ENCODE peak calls at places on chromosomes 5 and 9, in nine cellular contexts. M, G, K, Q, L, R, C, V and X are unnamed samples.

GRCh38 chr5:179310439-179311090 is 34.7 kb downstream of the ADAMTS2 start:
- DNase-seq in V (no peak), M (no peak), Q (no peak), G (no peak), L (no peak), C (no peak), R (peak), K (no peak), X (no peak)

GRCh38 chr5:132274050-132274869 is 16.8 kb downstream of the PDLIM4 start:
- DNase-seq in G (no peak), M (no peak), R (no peak), K (no peak), C (no peak), Q (no peak), V (no peak), L (no peak), X (no peak)

GRCh38 chr5:43676083-43676840 is 73.3 kb downstream of the NNT start:
- DNase-seq in R (no peak), G (no peak), K (no peak), V (peak), Q (no peak), M (no peak), C (no peak), L (no peak), X (no peak)

GRCh38 chr9:116543731-116544400 is 143.2 kb upstream of the TRIM32 start:
- DNase-seq in K (no peak), V (no peak), M (no peak), L (peak), G (peak), C (no peak), R (no peak), Q (peak), X (no peak)

GRCh38 chr5:152379331-152379730 is 25.7 kb downstream of the NMUR2 start:
- DNase-seq in M (no peak), K (no peak), L (no peak), V (no peak), R (no peak), C (no peak), Q (peak), G (no peak), X (no peak)

GRCh38 chr5:73028991-73029540 is 73.2 kb downstream of the FCHO2 start:
- DNase-seq in M (no peak), Q (peak), R (no peak), K (no peak), G (no peak), C (no peak), L (no peak), V (no peak), X (no peak)

GRCh38 chr5:9168791-9169611 is 376.9 kb downstream of the SEMA5A start:
- DNase-seq in M (no peak), V (peak), L (no peak), C (no peak), G (no peak), R (no peak), K (no peak), Q (peak), X (no peak)

GRCh38 chr5:18334949-18335348 is 700.7 kb downstream of the TAF11L14 start:
- DNase-seq in C (no peak), V (no peak), L (no peak), G (no peak), R (no peak), Q (no peak), M (no peak), K (no peak), X (no peak)

GRCh38 chr5:74140409-74140808 is 500.1 kb downstream of the ENC1 start:
- DNase-seq in V (no peak), Q (no peak), C (no peak), L (no peak), R (no peak), G (no peak), K (no peak), M (no peak), X (no peak)

GRCh38 chr5:53469946-53470687 is 10.3 kb upstream of the FST start:
- DNase-seq in G (no peak), L (no peak), K (no peak), M (no peak), V (peak), Q (peak), C (no peak), R (no peak), X (no peak)

GRCh38 chr5:91885291-91886265 is 502.5 kb upstream of the ARRDC3 start:
- DNase-seq in Q (no peak), V (no peak), L (no peak), C (no peak), R (no peak), G (no peak), M (no peak), K (no peak), X (no peak)

GRCh38 chr5:180648658-180649296 is 623 bp downstream of the FLT4 start:
- DNase-seq in K (no peak), V (no peak), G (no peak), M (no peak), C (no peak), R (no peak), Q (no peak), L (no peak), X (peak)

GRCh38 chr9:110802416-110803035 is 133.9 kb downstream of the MUSK start:
- DNase-seq in G (no peak), C (no peak), V (no peak), M (no peak), R (no peak), L (peak), K (no peak), Q (peak), X (no peak)

GRCh38 chr5:54739371-54739770 is 221.8 kb downstream of the SNX18 start:
- DNase-seq in K (no peak), G (no peak), L (no peak), V (no peak), Q (no peak), R (no peak), C (no peak), M (no peak), X (no peak)

GRCh38 chr9:36416870-36417269 is 16.8 kb upstream of the RNF38 start:
- DNase-seq in V (no peak), C (peak), L (no peak), K (no peak), G (no peak), R (no peak), Q (no peak), M (no peak), X (no peak)

GRCh38 chr9:20593551-20593950 is 28.7 kb downstream of the MLLT3 start:
- DNase-seq in L (no peak), C (no peak), G (no peak), M (no peak), K (no peak), Q (peak), R (no peak), V (peak), X (no peak)

GRCh38 chr9:111050819-111051218 is 12.5 kb upstream of the LPAR1 start:
- DNase-seq in M (no peak), L (no peak), Q (peak), C (no peak), G (no peak), V (no peak), R (no peak), K (no peak), X (no peak)

DNA sequence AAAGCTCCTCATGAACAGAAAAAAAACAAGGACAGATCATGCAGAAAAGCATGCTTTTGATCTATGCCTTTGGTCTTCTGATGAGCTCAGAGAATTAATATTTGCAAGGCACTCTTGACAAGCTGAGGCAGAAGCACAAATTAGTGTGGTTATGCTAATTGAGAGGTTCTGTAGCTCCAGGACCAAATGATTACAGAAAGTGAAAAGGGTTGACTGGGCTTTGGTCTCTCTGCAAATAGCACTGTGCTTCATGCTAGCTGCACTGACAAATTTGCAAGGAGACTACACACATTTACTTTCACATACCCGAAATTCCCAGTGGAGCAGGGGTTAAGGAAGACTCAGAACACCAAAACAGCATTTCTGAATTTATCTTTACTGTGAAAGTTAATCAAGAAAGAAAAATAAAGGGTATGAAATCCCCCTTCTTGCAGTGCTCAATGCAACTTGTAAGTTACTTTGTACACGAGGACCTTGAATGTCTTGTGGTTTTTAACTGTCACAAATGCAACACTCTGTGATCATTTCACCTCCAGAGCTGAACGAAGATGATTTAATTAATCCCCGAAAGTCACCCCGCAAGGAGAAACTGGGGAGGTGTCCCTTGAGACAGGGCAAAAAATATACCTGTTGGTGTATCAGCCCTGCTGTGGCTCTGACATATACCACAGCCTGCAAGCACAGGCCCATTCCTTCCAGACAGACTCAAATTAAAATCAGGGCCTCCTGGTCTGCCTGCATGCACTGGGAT is 11.9 kb downstream of the RAPGEF1 start:
- DNase-seq in V (peak), M (no peak), Q (no peak), R (no peak), G (no peak), K (peak), L (no peak), C (no peak), X (no peak)
- H3K4me3 ChIP-seq in V (no peak), M (peak), Q (no peak), R (no peak), G (no peak), K (peak), L (no peak), C (no peak), X (no peak)

GRCh38 chr9:88747768-88748167 is 212.8 kb downstream of the NXNL2 start:
- DNase-seq in L (peak), V (peak), G (no peak), Q (peak), R (no peak), K (no peak), M (no peak), C (peak), X (no peak)
- TF ChIP-seq CTCF in L (no peak), V (no peak), G (no peak), Q (no peak), R (no peak), K (no peak), M (no peak), C (no peak), X (no peak)

GRCh38 chr5:31936699-31937098 is 237.4 kb downstream of the GOLPH3 start:
- DNase-seq in R (no peak), L (no peak), M (no peak), C (no peak), Q (peak), G (no peak), K (no peak), V (no peak), X (no peak)
- H3K27ac ChIP-seq in R (no peak), L (peak), M (no peak), C (peak), Q (no peak), G (no peak), K (no peak), V (no peak), X (peak)

GRCh38 chr9:127917603-127918002 is 762 bp upstream of the ST6GALNAC4 start:
- DNase-seq in Q (no peak), G (no peak), V (no peak), R (no peak), K (peak), M (no peak), C (no peak), L (no peak), X (no peak)
- H3K4me3 ChIP-seq in Q (no peak), G (no peak), V (no peak), R (no peak), K (peak), M (peak), C (no peak), L (peak), X (peak)

DNA sequence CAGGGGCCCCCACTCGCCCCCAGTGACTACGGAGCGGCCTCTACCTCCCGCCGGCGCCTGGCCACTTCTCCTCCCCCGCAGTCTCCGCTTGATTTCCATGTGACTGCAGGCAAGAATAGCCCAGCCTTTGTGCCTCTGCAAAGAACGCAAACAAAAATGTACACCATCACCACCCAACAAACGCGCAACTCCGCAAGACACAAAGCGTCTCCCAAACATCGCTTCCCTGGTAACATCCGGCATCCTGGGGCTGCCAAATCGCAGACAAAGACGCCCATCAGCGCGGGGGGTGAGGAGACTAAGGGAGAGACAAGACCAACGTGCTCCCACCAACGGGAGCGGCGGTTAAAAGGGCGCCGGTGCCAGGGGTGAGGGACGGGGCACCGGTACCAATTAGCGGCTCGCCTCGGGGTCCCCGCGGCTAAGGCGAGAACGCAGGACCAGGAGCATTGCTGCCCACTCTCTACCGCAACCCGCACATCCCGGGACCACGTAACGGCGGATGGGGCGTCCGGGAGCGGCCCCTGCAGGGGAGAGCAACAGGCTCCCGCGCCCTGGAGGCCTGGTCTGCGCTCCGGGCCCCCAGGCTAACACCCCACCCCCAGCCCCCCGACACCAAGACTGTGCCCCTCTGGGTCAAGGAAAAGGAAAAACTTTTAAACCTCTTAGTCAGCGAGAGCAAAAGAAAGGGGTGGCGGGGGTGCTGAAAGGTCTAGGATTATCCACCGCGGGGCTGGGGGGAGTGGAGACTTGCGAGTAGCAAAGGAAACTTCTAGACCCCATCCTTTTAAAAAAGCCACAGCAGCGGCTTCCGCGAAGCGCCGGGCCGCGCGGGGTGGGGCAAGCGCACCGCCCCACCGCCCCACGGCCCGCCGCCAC is 885 bp downstream of the MPDZ start:
- DNase-seq in V (peak), M (no peak), C (peak), L (peak), Q (peak), G (peak), R (peak), K (no peak), X (peak)
- TF ChIP-seq CTCF in V (no peak), M (no peak), C (no peak), L (no peak), Q (peak), G (peak), R (no peak), K (no peak), X (peak)

DNA sequence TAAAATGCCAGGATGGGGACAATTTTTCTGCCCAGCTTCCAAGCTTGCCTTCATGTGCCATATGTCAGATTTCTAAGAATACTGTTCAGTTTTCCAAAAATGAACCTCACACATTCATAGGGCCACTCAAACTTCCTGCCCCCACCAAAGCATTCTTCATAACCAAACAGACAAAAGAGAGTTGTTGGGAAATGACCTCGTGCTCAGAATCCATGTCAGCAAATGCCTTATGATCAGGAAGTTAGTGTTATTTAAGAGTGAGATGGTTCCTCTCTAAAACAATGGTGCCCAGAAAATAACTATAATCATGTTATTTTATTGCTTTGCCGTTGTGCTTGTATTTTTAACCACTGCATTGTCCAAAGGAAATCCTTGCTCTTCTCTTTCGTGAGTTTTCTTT is 208.2 kb downstream of the ZNF608 start:
- DNase-seq in Q (no peak), V (no peak), R (no peak), M (no peak), C (no peak), L (no peak), G (no peak), K (no peak), X (no peak)
- H3K27ac ChIP-seq in Q (no peak), V (no peak), R (no peak), M (no peak), C (no peak), L (peak), G (peak), K (no peak), X (no peak)

GRCh38 chr9:89549031-89549644 is 51.2 kb upstream of the SEMA4D start:
- DNase-seq in G (peak), M (peak), K (peak), L (peak), Q (peak), R (peak), V (peak), C (peak), X (peak)
- H3K4me3 ChIP-seq in G (no peak), M (no peak), K (no peak), L (no peak), Q (no peak), R (no peak), V (no peak), C (no peak), X (no peak)